ENCODE peak calls at places on chromosomes 12 and 14, in ten cellular contexts. V is K562, C is HCT116, E is sigmoid colon, Y is GM23338, Z is HL-60, Q is transverse colon, M is suprapubic skin, X is HepG2, G is stomach. I is an unnamed sample.

GRCh38 chr14:61525293-61526011 is 169.9 kb upstream of the HIF1A start:
- DNase-seq in V (no peak), C (peak; percentile 97), E (peak; percentile 83), Y (no peak), Z (peak; percentile 46), Q (peak; percentile 38), M (no peak), X (no peak), G (peak; percentile 58), I (no peak)

GRCh38 chr14:24059841-24060388 is 8.1 kb downstream of the CARMIL3 start:
- DNase-seq in V (no peak), C (no peak), E (peak; percentile 44), Y (no peak), Z (no peak), Q (no peak), M (no peak), X (no peak), G (no peak), I (no peak)

GRCh38 chr14:61219673-61220072 is 61.5 kb downstream of the TMEM30B start:
- DNase-seq in V (no peak), C (no peak), E (no peak), Y (no peak), Z (no peak), Q (no peak), M (no peak), X (no peak), G (no peak), I (no peak)

GRCh38 chr12:42985506-42985905 is 396.0 kb upstream of the PRICKLE1 start:
- DNase-seq in V (no peak), C (no peak), E (no peak), Y (peak; percentile 81), Z (no peak), Q (no peak), M (no peak), X (no peak), G (no peak), I (no peak)

GRCh38 chr12:32455607-32456063 is 56.3 kb downstream of the FGD4 start:
- DNase-seq in V (peak; percentile 35), C (peak; percentile 45), E (no peak), Y (peak; percentile 76), Z (peak; percentile 62), Q (no peak), M (no peak), X (peak; percentile 55), G (no peak), I (peak; percentile 55)

GRCh38 chr12:55720071-55720564 is at the start of gene RDH5:
- DNase-seq in V (no peak), C (no peak), E (peak; percentile 93), Y (no peak), Z (no peak), Q (peak; percentile 90), M (no peak), X (peak; percentile 83), G (peak; percentile 87), I (no peak)

GRCh38 chr12:71567562-71567961 is 96.1 kb downstream of the ZFC3H1 start:
- DNase-seq in V (peak; percentile 18), C (no peak), E (no peak), Y (peak; percentile 26), Z (no peak), Q (no peak), M (no peak), X (no peak), G (no peak), I (no peak)

GRCh38 chr14:100076133-100076532 is 10.9 kb downstream of the EVL start:
- DNase-seq in V (peak; percentile 35), C (peak; percentile 15), E (no peak), Y (peak; percentile 79), Z (peak; percentile 90), Q (no peak), M (no peak), X (peak; percentile 15), G (no peak), I (no peak)

GRCh38 chr12:117538032-117538690 is 176.7 kb upstream of the NOS1 start:
- DNase-seq in V (no peak), C (no peak), E (no peak), Y (no peak), Z (no peak), Q (no peak), M (no peak), X (no peak), G (no peak), I (no peak)

GRCh38 chr12:46553911-46554310 is 181.3 kb upstream of the SLC38A2 start:
- DNase-seq in V (no peak), C (no peak), E (no peak), Y (no peak), Z (no peak), Q (no peak), M (no peak), X (no peak), G (no peak), I (no peak)

GRCh38 chr12:14408208-14408607 is 42.7 kb downstream of the ATF7IP start:
- DNase-seq in V (peak; percentile 38), C (no peak), E (no peak), Y (peak; percentile 81), Z (no peak), Q (no peak), M (no peak), X (no peak), G (no peak), I (no peak)

GRCh38 chr14:91890291-91890749 is 23.0 kb upstream of the TC2N start:
- DNase-seq in V (no peak), C (no peak), E (peak; percentile 65), Y (no peak), Z (no peak), Q (no peak), M (no peak), X (no peak), G (peak; percentile 65), I (no peak)

GRCh38 chr14:103056322-103057027 is 874 bp downstream of the CDC42BPB start:
- DNase-seq in V (peak; percentile 62), C (no peak), E (peak; percentile 83), Y (peak; percentile 82), Z (no peak), Q (peak; percentile 76), M (no peak), X (no peak), G (peak; percentile 55), I (no peak)

GRCh38 chr12:92698466-92698865 is 4.3 kb upstream of the PLEKHG7 start:
- DNase-seq in V (no peak), C (no peak), E (no peak), Y (no peak), Z (no peak), Q (no peak), M (no peak), X (no peak), G (no peak), I (no peak)

GRCh38 chr14:105860615-105861580 is 334.5 kb downstream of the TMEM121 start:
- DNase-seq in V (no peak), C (no peak), E (peak; percentile 40), Y (no peak), Z (no peak), Q (peak; percentile 14), M (peak; percentile 57), X (no peak), G (peak; percentile 25), I (no peak)

DNA sequence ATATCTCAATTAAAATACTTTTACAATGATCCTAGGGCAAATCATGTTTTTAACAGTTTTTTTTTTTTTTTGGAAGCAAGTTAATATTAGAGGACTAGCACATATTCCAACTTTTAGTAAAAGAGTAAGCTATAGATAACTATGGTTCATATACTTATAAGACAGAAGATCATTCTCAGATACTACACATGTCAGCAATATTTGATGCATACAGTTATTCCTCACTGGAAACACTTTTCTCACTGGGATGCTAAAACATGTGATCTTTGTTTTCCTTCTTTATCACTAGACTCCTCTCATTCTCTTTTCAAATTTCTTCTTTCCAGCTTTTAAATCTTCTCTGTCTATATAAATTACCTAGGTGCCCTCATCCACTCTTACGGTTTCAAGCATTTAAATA is 1020.4 kb upstream of the FBXO33 start:
- DNase-seq in V (no peak), C (no peak), E (no peak), Y (no peak), Z (no peak), Q (no peak), M (no peak), X (no peak), G (no peak), I (no peak)
- H3K27ac ChIP-seq in V (no peak overlapping the region), C (no peak overlapping the region), E (no peak overlapping the region), Y (no peak overlapping the region), Z (no peak overlapping the region), Q (no peak overlapping the region), M (no peak overlapping the region), X (no peak overlapping the region), G (no peak overlapping the region), I (no peak overlapping the region)

GRCh38 chr12:82783456-82783855 is 96.8 kb downstream of the TMTC2 start:
- DNase-seq in V (no peak), C (no peak), E (no peak), Y (no peak), Z (no peak), Q (no peak), M (no peak), X (no peak), G (no peak), I (no peak)
- TF ChIP-seq POLR2AphosphoS5 in V (no peak), C (no peak), E (no peak), Y (no peak), Z (no peak), Q (no peak), M (no peak), X (no peak), G (no peak), I (no peak)

GRCh38 chr14:21020977-21021545 is 3.8 kb downstream of the NDRG2 start:
- DNase-seq in V (no peak), C (no peak), E (no peak), Y (no peak), Z (no peak), Q (no peak), M (peak; percentile 62), X (no peak), G (no peak), I (no peak)

GRCh38 chr14:21022686-21023085 is 2.2 kb downstream of the NDRG2 start:
- DNase-seq in V (no peak), C (no peak), E (no peak), Y (no peak), Z (no peak), Q (no peak), M (no peak), X (no peak), G (no peak), I (no peak)

GRCh38 chr14:21023817-21024667 is 819 bp downstream of the NDRG2 start:
- DNase-seq in V (no peak), C (no peak), E (no peak), Y (peak; percentile 44), Z (no peak), Q (peak; percentile 47), M (peak; percentile 74), X (peak; percentile 59), G (peak; percentile 35), I (no peak)

GRCh38 chr14:21024668-21025373 is at the start of gene NDRG2:
- DNase-seq in V (peak; percentile 92), C (no peak), E (peak; percentile 94), Y (peak; percentile 95), Z (peak; percentile 47), Q (peak; percentile 90), M (peak; percentile 90), X (peak; percentile 84), G (peak; percentile 90), I (no peak)

GRCh38 chr14:21023174-21023573 is 1.7 kb downstream of the NDRG2 start:
- DNase-seq in V (no peak), C (no peak), E (no peak), Y (no peak), Z (no peak), Q (no peak), M (peak; percentile 58), X (no peak), G (no peak), I (no peak)
- H3K27ac ChIP-seq in V (no peak overlapping the region), C (no peak overlapping the region), E (peak overlapping the region; percentile 93), Y (no peak overlapping the region), Z (no peak overlapping the region), Q (peak overlapping the region; percentile 91), M (peak overlapping the region; percentile 94), X (peak overlapping the region; percentile 83), G (peak overlapping the region; percentile 86), I (no peak overlapping the region)

GRCh38 chr12:3005736-3006135 is 46.5 kb downstream of the TEAD4 start:
- DNase-seq in V (no peak), C (no peak), E (no peak), Y (no peak), Z (no peak), Q (no peak), M (no peak), X (no peak), G (no peak), I (no peak)
- TF ChIP-seq POLR2AphosphoS5 in V (no peak), C (no peak), E (no peak), Y (no peak), Z (no peak), Q (no peak), M (no peak), X (no peak), G (no peak), I (no peak)

I was measured in Panc1.